ENCODE peak calls at places on chromosome 21, in five cellular contexts. O is NCI-H1105; M is WERI-Rb-1; F is NCI-H345; Q is CD8-positive, alpha-beta T cell. Y is an unnamed sample.

GRCh38 chr21:44871576-44872265 is 1.8 kb downstream of the PTTG1IP start:
- DNase-seq in Q (no peak), O (no peak), F (no peak), M (no peak), Y (peak)

GRCh38 chr21:28961927-28962326 is 30.8 kb downstream of the LTN1 start:
- DNase-seq in O (no peak), Q (no peak), M (no peak), F (no peak), Y (no peak)

GRCh38 chr21:32412162-32412997 is at the start of gene EVA1C:
- DNase-seq in Q (peak), M (no peak), O (peak), F (peak), Y (no peak)

GRCh38 chr21:33394260-33394659 is 9.0 kb upstream of the IFNGR2 start:
- DNase-seq in F (no peak), M (no peak), O (no peak), Q (no peak), Y (no peak)

GRCh38 chr21:34524671-34525601 is 12.9 kb upstream of the KCNE1 start:
- DNase-seq in M (peak), O (no peak), F (no peak), Q (no peak), Y (peak)

GRCh38 chr21:24456358-24456757 is 1150.9 kb downstream of the MRPL39 start:
- DNase-seq in M (no peak), Q (no peak), O (no peak), F (no peak), Y (no peak)

GRCh38 chr21:42635848-42636534 is 17.4 kb upstream of the PDE9A start:
- DNase-seq in M (no peak), Q (no peak), O (no peak), F (no peak), Y (no peak)

GRCh38 chr21:44934276-44934675 is 5.6 kb upstream of the SLX9 start:
- DNase-seq in M (no peak), O (no peak), Q (no peak), F (no peak), Y (no peak)

GRCh38 chr21:15221799-15222386 is 157.1 kb upstream of the NRIP1 start:
- DNase-seq in O (no peak), Q (no peak), M (peak), F (no peak), Y (peak)

GRCh38 chr21:42360317-42360716 is 6.0 kb downstream of the TFF1 start:
- DNase-seq in F (no peak), M (peak), O (no peak), Q (no peak), Y (no peak)

GRCh38 chr21:19031956-19032355 is 628.4 kb upstream of the TMPRSS15 start:
- DNase-seq in O (peak), M (no peak), Q (no peak), F (no peak), Y (no peak)

GRCh38 chr21:38958940-38959685 is 153.4 kb downstream of the ETS2 start:
- DNase-seq in M (no peak), F (no peak), Q (no peak), O (no peak), Y (peak)

GRCh38 chr21:46515109-46515508 is 56.4 kb downstream of the DIP2A start:
- DNase-seq in F (no peak), M (no peak), O (no peak), Q (peak), Y (no peak)

GRCh38 chr21:45403825-45404725 is 890 bp upstream of the COL18A1 start:
- DNase-seq in F (peak), O (peak), M (peak), Q (no peak), Y (no peak)

GRCh38 chr21:36783612-36784383 is 84.9 kb downstream of the SIM2 start:
- DNase-seq in M (no peak), O (no peak), Q (no peak), F (no peak), Y (no peak)

GRCh38 chr21:43268804-43269186 is 100.0 kb downstream of the CRYAA start:
- DNase-seq in F (no peak), O (no peak), Q (no peak), M (no peak), Y (no peak)

GRCh38 chr21:34986561-34987533 is 62.3 kb downstream of the RUNX1 start:
- DNase-seq in M (no peak), O (no peak), F (no peak), Q (peak), Y (peak)

GRCh38 chr21:42423197-42423675 is 19.5 kb downstream of the UBASH3A start:
- DNase-seq in O (no peak), Q (peak), M (no peak), F (no peak), Y (no peak)

GRCh38 chr21:14943636-14944035 is 121.2 kb downstream of the NRIP1 start:
- DNase-seq in Q (no peak), M (no peak), F (no peak), O (no peak), Y (no peak)

GRCh38 chr21:25934130-25934529 is 199.4 kb downstream of the GABPA start:
- DNase-seq in F (no peak), O (no peak), Q (no peak), M (no peak), Y (no peak)

GRCh38 chr21:45011426-45011825 is 63.0 kb upstream of the ADARB1 start:
- DNase-seq in M (no peak), Q (no peak), O (no peak), F (no peak), Y (no peak)

GRCh38 chr21:25862596-25862995 is 127.8 kb downstream of the GABPA start:
- DNase-seq in F (peak), Q (no peak), M (peak), O (no peak), Y (peak)

GRCh38 chr21:33651965-33652680 is 9.8 kb downstream of the ITSN1 start:
- DNase-seq in F (no peak), O (no peak), M (peak), Q (no peak), Y (no peak)

GRCh38 chr21:27246741-27247140 is 279.9 kb upstream of the ADAMTS5 start:
- DNase-seq in M (no peak), O (no peak), F (no peak), Q (no peak), Y (peak)

GRCh38 chr21:36539434-36540150 is 59.7 kb upstream of the CLDN14 start:
- DNase-seq in Q (no peak), M (no peak), F (no peak), O (no peak), Y (no peak)

GRCh38 chr21:36396971-36397370 is 11.8 kb downstream of the CHAF1B start:
- DNase-seq in O (no peak), Q (no peak), M (peak), F (no peak), Y (no peak)

GRCh38 chr21:44303490-44303981 is 3.7 kb downstream of the PFKL start:
- DNase-seq in F (no peak), M (peak), O (no peak), Q (no peak), Y (no peak)

GRCh38 chr21:42992943-42993712 is 18.8 kb downstream of the PKNOX1 start:
- DNase-seq in F (no peak), Q (no peak), O (no peak), M (no peak), Y (no peak)

GRCh38 chr21:37214952-37215351 is 52.2 kb downstream of the VPS26C start:
- DNase-seq in Q (no peak), F (no peak), M (no peak), O (no peak), Y (no peak)

GRCh38 chr21:39182484-39183271 is 573 bp downstream of the PSMG1 start:
- DNase-seq in O (no peak), Q (no peak), F (peak), M (peak), Y (no peak)

GRCh38 chr21:45104560-45104959 is 30.2 kb downstream of the ADARB1 start:
- DNase-seq in F (peak), M (no peak), Q (no peak), O (no peak), Y (no peak)

GRCh38 chr21:33206771-33207290 is 22.9 kb upstream of the IFNAR2 start:
- DNase-seq in O (no peak), M (no peak), Q (no peak), F (no peak), Y (no peak)

GRCh38 chr21:27149034-27149433 is 182.1 kb upstream of the ADAMTS5 start:
- DNase-seq in Q (no peak), F (no peak), O (no peak), M (no peak), Y (peak)

GRCh38 chr21:37383066-37383465 is 16.5 kb downstream of the DYRK1A start:
- DNase-seq in Q (no peak), M (no peak), F (no peak), O (no peak), Y (peak)

GRCh38 chr21:40102682-40103081 is 235.4 kb downstream of the PCP4 start:
- DNase-seq in F (no peak), M (no peak), Q (no peak), O (no peak), Y (no peak)

GRCh38 chr21:31754561-31754960 is 22.6 kb upstream of the SCAF4 start:
- DNase-seq in O (no peak), F (no peak), M (no peak), Q (no peak), Y (no peak)

Y was measured in stromal cell of bone marrow.